ENCODE peak calls at places on chromosomes 13 and 19, in seven cellular contexts. D is hypothalamus, H is right cardiac atrium, X is NCI-H1048, I is T-helper 9 cell, W is Calu3, N is left colon. F is an unnamed sample.

GRCh38 chr19:1672038-1672768 is 19.8 kb upstream of the TCF3 start:
- DNase-seq in W (peak), H (peak), N (no peak), I (peak), D (no peak), X (no peak), F (no peak)

GRCh38 chr13:73940098-73940497 is 194.1 kb downstream of the KLF12 start:
- DNase-seq in N (no peak), D (no peak), W (no peak), X (no peak), H (peak), I (no peak), F (no peak)

GRCh38 chr13:47277774-47278173 is 380.9 kb upstream of the HTR2A start:
- DNase-seq in I (no peak), N (no peak), D (no peak), X (no peak), H (no peak), W (no peak), F (no peak)

GRCh38 chr19:10961763-10962536 is 1.1 kb downstream of the SMARCA4 start:
- DNase-seq in W (no peak), D (no peak), X (no peak), H (no peak), I (no peak), N (no peak), F (no peak)

GRCh38 chr13:46124531-46124966 is 19.7 kb upstream of the CPB2 start:
- DNase-seq in I (peak), D (peak), H (peak), N (no peak), W (no peak), X (no peak), F (no peak)

GRCh38 chr19:4933528-4933927 is 24.2 kb downstream of the UHRF1 start:
- DNase-seq in W (no peak), N (peak), X (no peak), D (no peak), I (no peak), H (no peak), F (no peak)

GRCh38 chr13:88919970-88920628 is 1248.9 kb downstream of the SLITRK5 start:
- DNase-seq in W (no peak), H (no peak), X (no peak), D (no peak), I (no peak), N (no peak), F (no peak)

GRCh38 chr13:46893820-46894533 is 2.9 kb downstream of the HTR2A start:
- DNase-seq in H (peak), W (peak), I (peak), N (no peak), X (peak), D (peak), F (no peak)

GRCh38 chr19:13051581-13052165 is 51.0 kb downstream of the LYL1 start:
- DNase-seq in W (peak), N (peak), D (no peak), H (peak), I (no peak), X (no peak), F (peak)

GRCh38 chr19:34306824-34307223 is 52.5 kb downstream of the GARRE1 start:
- DNase-seq in H (no peak), D (no peak), N (no peak), I (no peak), W (no peak), X (no peak), F (no peak)

GRCh38 chr13:108214511-108215383 is 589 bp downstream of the LIG4 start:
- DNase-seq in X (no peak), I (no peak), N (no peak), D (no peak), W (no peak), H (peak), F (no peak)